ENCODE peak calls at places on chromosomes 5 and 9, in eight cellular contexts. M is fibroblast of pulmonary artery, G is natural killer cell, P is ovary, C is nephron progenitor cell, W is IMR-90, N is Calu3, S is psoas muscle. I is an unnamed sample.

GRCh38 chr5:81251922-81252321 is 18.8 kb downstream of the CKMT2 start:
- DNase-seq in M (no peak), G (no peak), P (no peak), C (no peak), W (no peak), N (no peak), S (no peak), I (no peak)

GRCh38 chr9:97905228-97905627 is 17.1 kb downstream of the TRMO start:
- DNase-seq in M (no peak), G (no peak), P (no peak), C (no peak), W (no peak), N (no peak), S (no peak), I (no peak)

GRCh38 chr9:95753762-95754465 is 121.6 kb upstream of the ERCC6L2 start:
- DNase-seq in M (no peak), G (no peak), P (peak; percentile 61), C (no peak), W (no peak), N (no peak), S (no peak), I (no peak)

GRCh38 chr5:538271-538771 is 14.1 kb upstream of the SLC9A3 start:
- DNase-seq in M (no peak), G (no peak), P (no peak), C (no peak), W (no peak), N (no peak), S (peak; percentile 34), I (no peak)

GRCh38 chr5:39760385-39761198 is 335.8 kb upstream of the DAB2 start:
- DNase-seq in M (peak; percentile 99), G (no peak), P (no peak), C (no peak), W (peak; percentile 94), N (no peak), S (peak; percentile 57), I (no peak)

GRCh38 chr9:109499631-109500120 is 1.6 kb upstream of the PTPN3 start:
- DNase-seq in M (peak; percentile 26), G (no peak), P (peak; percentile 43), C (peak; percentile 82), W (no peak), N (peak; percentile 78), S (peak; percentile 77), I (no peak)

GRCh38 chr9:16794871-16795639 is 75.4 kb downstream of the BNC2 start:
- DNase-seq in M (peak; percentile 91), G (no peak), P (no peak), C (no peak), W (peak; percentile 83), N (no peak), S (peak; percentile 74), I (no peak)

GRCh38 chr5:125478599-125478998 is 732.2 kb upstream of the ZNF608 start:
- DNase-seq in M (no peak), G (no peak), P (no peak), C (no peak), W (no peak), N (peak; percentile 46), S (no peak), I (no peak)

GRCh38 chr9:133306242-133307194 is 29.5 kb downstream of the SURF6 start:
- DNase-seq in M (no peak), G (no peak), P (no peak), C (no peak), W (no peak), N (no peak), S (no peak), I (peak; percentile 58)

GRCh38 chr5:148909766-148910165 is 83.4 kb downstream of the ADRB2 start:
- DNase-seq in M (no peak), G (no peak), P (no peak), C (no peak), W (no peak), N (peak; percentile 17), S (no peak), I (no peak)

GRCh38 chr9:71987471-71988371 is 72.7 kb downstream of the C9orf57 start:
- DNase-seq in M (peak; percentile 11), G (no peak), P (no peak), C (no peak), W (no peak), N (no peak), S (no peak), I (no peak)

GRCh38 chr9:71981944-71982343 is 70.5 kb downstream of the C9orf85 start:
- DNase-seq in M (no peak), G (no peak), P (no peak), C (no peak), W (no peak), N (no peak), S (no peak), I (no peak)

GRCh38 chr9:71986860-71987259 is 73.6 kb downstream of the C9orf57 start:
- DNase-seq in M (no peak), G (no peak), P (no peak), C (no peak), W (no peak), N (no peak), S (no peak), I (no peak)

GRCh38 chr9:71984388-71985069 is 73.1 kb downstream of the C9orf85 start:
- DNase-seq in M (peak; percentile 47), G (no peak), P (no peak), C (no peak), W (peak; percentile 77), N (no peak), S (peak; percentile 92), I (no peak)

DNA sequence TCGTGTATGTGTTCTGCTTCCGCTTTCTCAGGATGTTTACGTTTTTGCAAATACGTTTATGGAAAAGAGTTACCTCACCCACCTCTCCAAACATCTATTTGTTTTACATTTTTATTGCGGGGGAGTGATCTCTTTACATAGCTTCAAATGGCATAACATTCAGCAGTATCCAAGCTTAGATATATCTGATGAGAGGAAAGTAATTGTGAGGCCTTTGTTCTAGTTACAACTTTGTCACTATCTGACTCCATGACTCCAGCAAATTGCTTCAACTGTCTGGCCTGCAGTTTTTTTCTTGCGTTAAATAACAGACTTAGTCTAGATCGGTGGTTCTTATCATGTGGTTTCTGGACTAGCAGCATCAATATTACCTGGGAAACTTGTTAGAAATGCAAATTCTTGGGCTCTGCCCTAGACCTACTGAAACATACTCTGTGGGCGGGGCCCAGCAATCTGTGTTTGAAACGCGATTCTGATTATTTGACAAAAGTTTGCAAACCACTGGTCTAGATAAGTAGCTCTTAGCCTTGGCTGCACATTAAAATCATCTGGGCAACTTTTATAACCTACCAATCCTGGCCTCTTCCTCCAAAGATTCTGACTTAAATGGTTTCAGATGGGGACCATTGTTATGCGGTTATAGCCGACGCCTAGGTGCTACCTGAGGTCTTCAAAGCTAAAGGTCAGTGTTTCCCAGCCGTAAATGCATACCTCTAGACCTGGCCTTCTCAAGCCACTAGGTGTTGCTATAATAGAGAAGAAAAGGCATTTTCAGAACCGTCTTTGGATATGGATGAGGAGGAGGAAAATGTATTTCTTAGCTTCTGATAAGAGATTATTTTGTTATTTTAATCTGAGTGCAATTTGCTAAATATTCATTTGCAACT is 73.9 kb downstream of the C9orf85 start:
- DNase-seq in M (no peak), G (no peak), P (no peak), C (no peak), W (peak; percentile 15), N (no peak), S (no peak), I (no peak)
- TF ChIP-seq CTCF in M (no peak), G (no peak), P (no peak), C (no peak), W (no peak), N (peak; percentile 24), S (no peak), I (no peak)

DNA sequence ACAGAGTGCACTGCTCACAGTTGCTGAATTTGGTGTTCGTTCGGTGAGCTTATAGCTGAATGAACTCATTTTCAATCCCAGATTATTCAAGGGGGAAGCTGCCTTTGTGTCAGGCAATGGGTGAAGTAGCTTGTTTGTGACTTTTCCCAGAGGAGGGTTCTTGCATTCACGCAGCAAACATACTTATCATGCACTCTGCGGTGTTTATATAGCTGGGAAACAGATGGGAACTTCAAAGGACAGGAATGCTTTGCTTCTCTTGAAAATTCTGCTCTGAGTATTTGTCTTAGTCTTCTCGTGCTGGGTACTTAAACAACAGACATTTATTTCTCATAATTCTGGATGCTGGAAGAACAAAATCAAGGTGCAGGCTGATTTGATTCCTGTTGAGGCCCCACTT is 64.7 kb upstream of the ABCA1 start:
- DNase-seq in M (peak; percentile 65), G (no peak), P (no peak), C (no peak), W (peak; percentile 90), N (no peak), S (no peak), I (no peak)
- TF ChIP-seq CTCF in M (no peak), G (no peak), P (no peak), C (no peak), W (no peak), N (no peak), S (no peak), I (no peak)

GRCh38 chr5:113295111-113295539 is 139.7 kb downstream of the TSSK1B start:
- DNase-seq in M (no peak), G (no peak), P (no peak), C (no peak), W (no peak), N (no peak), S (no peak), I (no peak)
- TF ChIP-seq CTCF in M (no peak), G (no peak), P (no peak), C (no peak), W (no peak), N (no peak), S (no peak), I (no peak)

GRCh38 chr5:9339206-9339818 is 206.6 kb downstream of the SEMA5A start:
- DNase-seq in M (peak; percentile 24), G (no peak), P (no peak), C (peak; percentile 8), W (no peak), N (no peak), S (no peak), I (no peak)
- TF ChIP-seq CTCF in M (peak; percentile 56), G (no peak), P (no peak), C (peak; percentile 45), W (peak; percentile 26), N (peak; percentile 28), S (no peak), I (peak; percentile 71)

GRCh38 chr5:36728697-36729543 is 122.5 kb downstream of the SLC1A3 start:
- DNase-seq in M (peak; percentile 85), G (no peak), P (no peak), C (peak; percentile 32), W (peak; percentile 73), N (peak; percentile 19), S (no peak), I (no peak)
- TF ChIP-seq CTCF in M (peak; percentile 73), G (peak; percentile 78), P (peak; percentile 52), C (peak; percentile 64), W (peak; percentile 68), N (peak; percentile 46), S (peak; percentile 72), I (peak; percentile 86)

DNA sequence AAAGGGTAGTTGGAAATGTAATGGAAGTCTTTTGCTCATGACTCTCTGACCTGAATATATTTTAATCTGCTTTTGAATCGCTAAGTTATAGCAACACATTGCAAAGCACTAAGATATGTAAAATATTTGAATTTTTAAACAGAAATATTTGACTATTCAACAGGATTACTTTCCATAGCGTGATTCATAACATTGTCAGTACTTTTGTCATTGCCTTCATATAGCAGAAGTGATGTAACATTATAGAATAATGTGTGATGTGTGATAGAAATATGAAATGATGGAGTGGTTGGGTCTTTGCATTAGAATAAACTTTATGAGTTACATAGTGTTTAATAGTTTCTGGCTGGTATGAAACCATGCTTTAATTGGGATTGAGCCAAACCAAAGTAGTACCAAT is 2363.6 kb downstream of the MAT2B start:
- DNase-seq in M (no peak), G (no peak), P (no peak), C (no peak), W (no peak), N (no peak), S (no peak), I (no peak)
- TF ChIP-seq CTCF in M (no peak), G (no peak), P (no peak), C (no peak), W (no peak), N (no peak), S (no peak), I (no peak)

I was measured in type B pancreatic cell.